ENCODE peak calls at places on chromosome 10, in eight cellular contexts. Y is hepatocyte; I is Karpas-422; H is endothelial cell of umbilical vein; X is PC-3; U is A549; E is IMR-90; G is CD4-positive, alpha-beta T cell. D is an unnamed sample.

GRCh38 chr10:93071674-93072224 is 1.9 kb upstream of the CYP26A1 start:
- DNase-seq in H (no peak), G (no peak), I (no peak), X (peak; percentile 64), E (no peak), U (peak; percentile 43), Y (peak; percentile 48), D (no peak)

GRCh38 chr10:132420469-132421376 is 23.7 kb downstream of the PWWP2B start:
- DNase-seq in X (peak; percentile 53), E (no peak), U (peak; percentile 52), H (no peak), I (no peak), Y (peak; percentile 57), G (no peak), D (no peak)

GRCh38 chr10:227014-227413 is 91.8 kb downstream of the ZMYND11 start:
- DNase-seq in G (no peak), X (no peak), I (no peak), Y (no peak), E (peak; percentile 39), U (no peak), H (no peak), D (no peak)

GRCh38 chr10:19570143-19570542 is 246.1 kb upstream of the PLXDC2 start:
- DNase-seq in H (no peak), U (no peak), Y (no peak), G (no peak), X (no peak), I (no peak), E (no peak), D (no peak)

GRCh38 chr10:108352771-108353170 is 1188.3 kb upstream of the SORCS1 start:
- DNase-seq in U (no peak), Y (no peak), X (no peak), G (no peak), E (no peak), I (no peak), H (no peak), D (no peak)

GRCh38 chr10:58435297-58435696 is 50.1 kb downstream of the TFAM start:
- DNase-seq in E (peak; percentile 99), H (peak; percentile 23), U (peak; percentile 85), X (peak; percentile 98), Y (peak; percentile 23), I (no peak), G (no peak), D (no peak)

GRCh38 chr10:86410542-86411124 is 44.0 kb upstream of the GRID1 start:
- DNase-seq in Y (peak; percentile 64), X (peak; percentile 57), E (peak; percentile 89), U (peak; percentile 63), G (no peak), I (no peak), H (no peak), D (no peak)

GRCh38 chr10:94133239-94133638 is 139.5 kb downstream of the PLCE1 start:
- DNase-seq in E (no peak), U (no peak), G (no peak), X (peak; percentile 55), Y (no peak), H (no peak), I (no peak), D (peak; percentile 15)

GRCh38 chr10:42753126-42753506 is 29.5 kb upstream of the BMS1 start:
- DNase-seq in X (peak; percentile 89), H (peak; percentile 77), U (peak; percentile 75), G (peak; percentile 52), E (peak; percentile 55), Y (peak; percentile 82), I (no peak), D (peak; percentile 24)

GRCh38 chr10:55464083-55464482 is 663.1 kb upstream of the PCDH15 start:
- DNase-seq in U (no peak), G (no peak), Y (no peak), I (no peak), E (no peak), H (no peak), X (no peak), D (no peak)

GRCh38 chr10:114301951-114302710 is 63.1 kb downstream of the VWA2 start:
- DNase-seq in Y (no peak), E (no peak), G (no peak), I (no peak), H (peak; percentile 29), X (peak; percentile 10), U (no peak), D (no peak)

GRCh38 chr10:28875535-28876208 is 198.4 kb downstream of the BAMBI start:
- DNase-seq in E (peak; percentile 73), I (no peak), X (peak; percentile 40), G (no peak), U (peak; percentile 24), Y (peak; percentile 44), H (no peak), D (no peak)

GRCh38 chr10:88281592-88282268 is 301.4 kb downstream of the RNLS start:
- DNase-seq in Y (no peak), G (no peak), U (peak; percentile 16), I (peak; percentile 46), H (peak; percentile 19), E (peak; percentile 81), X (no peak), D (no peak)

GRCh38 chr10:131974034-131974817 is 7.5 kb downstream of the BNIP3 start:
- DNase-seq in H (no peak), X (no peak), G (no peak), I (no peak), Y (no peak), E (no peak), U (no peak), D (no peak)

GRCh38 chr10:12177642-12178041 is 18.0 kb downstream of the NUDT5 start:
- DNase-seq in I (no peak), X (peak; percentile 61), E (peak; percentile 84), Y (no peak), H (no peak), U (no peak), G (no peak), D (no peak)

GRCh38 chr10:75294866-75295692 is 59.3 kb upstream of the COMTD1 start:
- DNase-seq in X (peak; percentile 99), I (peak; percentile 61), U (peak; percentile 84), E (peak; percentile 93), H (peak; percentile 75), Y (peak; percentile 91), G (peak; percentile 54), D (no peak)

GRCh38 chr10:75294031-75294437 is 58.3 kb upstream of the COMTD1 start:
- DNase-seq in X (peak; percentile 57), I (no peak), G (no peak), E (no peak), Y (no peak), U (no peak), H (peak; percentile 9), D (no peak)

GRCh38 chr10:75295901-75296441 is 60.2 kb upstream of the COMTD1 start:
- DNase-seq in X (no peak), Y (no peak), H (peak; percentile 27), G (no peak), E (peak; percentile 21), I (no peak), U (no peak), D (no peak)

GRCh38 chr10:75293456-75293840 is 57.7 kb upstream of the COMTD1 start:
- DNase-seq in G (no peak), E (peak; percentile 25), U (no peak), H (no peak), I (no peak), X (no peak), Y (no peak), D (no peak)

GRCh38 chr10:75294518-75294865 is 58.7 kb upstream of the COMTD1 start:
- DNase-seq in H (peak; percentile 11), I (no peak), G (no peak), U (peak; percentile 23), Y (no peak), X (no peak), E (no peak), D (no peak)
- H3K27ac ChIP-seq in H (no peak overlapping the region), I (no peak overlapping the region), G (no peak overlapping the region), U (peak overlapping the region; percentile 93), Y (peak overlapping the region; percentile 71), X (peak overlapping the region; percentile 0), E (peak overlapping the region; percentile 27), D (peak overlapping the region; percentile 87)

GRCh38 chr10:59793924-59794323 is 40.7 kb upstream of the MRLN start:
- DNase-seq in U (no peak), G (no peak), X (peak; percentile 92), Y (no peak), H (peak; percentile 71), I (no peak), E (no peak), D (no peak)
- H3K27ac ChIP-seq in U (no peak overlapping the region), G (no peak overlapping the region), X (peak overlapping the region; percentile 83), Y (no peak overlapping the region), H (no peak overlapping the region), I (no peak overlapping the region), E (no peak overlapping the region), D (no peak overlapping the region)

DNA sequence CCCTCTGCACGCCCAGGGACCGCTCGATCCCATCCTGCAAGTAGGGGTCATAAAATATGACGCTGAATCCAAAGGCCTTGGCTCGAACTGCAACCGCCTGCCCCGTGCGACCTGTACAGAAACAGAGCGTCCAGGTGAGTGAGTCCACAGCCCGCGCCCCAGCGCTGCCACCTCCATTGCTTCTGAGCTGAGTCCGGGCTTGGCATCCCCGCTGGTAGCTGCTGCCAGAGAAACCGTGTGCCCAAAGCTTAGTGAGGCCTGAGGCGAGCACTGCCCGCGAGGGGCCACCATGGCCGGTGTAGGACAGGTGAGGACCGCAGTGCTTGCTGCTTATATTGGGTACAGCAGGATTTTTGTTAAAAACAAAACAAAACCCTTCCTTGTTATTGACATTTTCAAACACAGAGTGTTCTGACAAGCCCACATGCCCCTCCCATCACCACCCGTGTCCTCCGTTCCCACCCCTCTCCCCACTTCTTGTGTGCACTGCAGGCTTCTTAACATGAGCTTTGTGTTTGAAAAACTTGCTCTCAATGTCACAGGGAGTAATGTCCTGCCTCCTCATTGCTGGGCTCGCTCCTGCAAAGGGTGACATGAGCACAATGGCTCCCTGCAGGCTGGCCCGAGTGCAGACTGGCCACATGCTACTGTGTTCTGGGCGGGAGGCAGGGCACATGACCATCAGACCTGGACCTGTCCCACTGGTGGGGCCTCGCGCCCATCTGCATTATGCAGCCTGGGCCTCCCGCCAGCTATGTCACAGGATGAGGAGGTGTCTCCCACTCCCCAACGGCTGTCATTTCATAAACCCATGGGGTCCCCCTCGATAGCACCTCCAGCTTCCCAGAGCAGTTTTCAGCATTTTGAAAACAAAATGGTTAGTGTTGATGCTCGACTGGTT is 52.9 kb downstream of the ZRANB1 start:
- DNase-seq in U (no peak), H (no peak), Y (no peak), E (no peak), I (no peak), X (no peak), G (no peak), D (no peak)
- H3K27ac ChIP-seq in U (no peak overlapping the region), H (no peak overlapping the region), Y (no peak overlapping the region), E (no peak overlapping the region), I (no peak overlapping the region), X (no peak overlapping the region), G (no peak overlapping the region), D (peak overlapping the region; percentile 70)

GRCh38 chr10:78964952-78965633 is 103.7 kb upstream of the ZMIZ1 start:
- DNase-seq in H (peak; percentile 66), Y (peak; percentile 80), G (no peak), E (peak; percentile 60), U (peak; percentile 86), X (peak; percentile 100), I (no peak), D (peak; percentile 75)

GRCh38 chr10:78961760-78962159 is 107.0 kb upstream of the ZMIZ1 start:
- DNase-seq in E (no peak), U (no peak), Y (no peak), G (no peak), X (no peak), H (no peak), I (no peak), D (no peak)

GRCh38 chr10:78964274-78964951 is 104.4 kb upstream of the ZMIZ1 start:
- DNase-seq in X (no peak), I (no peak), H (peak; percentile 14), U (peak; percentile 29), E (no peak), Y (no peak), G (no peak), D (no peak)

GRCh38 chr10:78966182-78966787 is 102.5 kb upstream of the ZMIZ1 start:
- DNase-seq in X (no peak), E (no peak), I (no peak), Y (no peak), H (no peak), U (no peak), G (no peak), D (no peak)

GRCh38 chr10:78963074-78964034 is 105.4 kb upstream of the ZMIZ1 start:
- DNase-seq in U (no peak), I (no peak), Y (no peak), G (no peak), X (no peak), H (peak; percentile 39), E (no peak), D (no peak)
- H3K27ac ChIP-seq in U (peak overlapping the region; percentile 90), I (no peak overlapping the region), Y (no peak overlapping the region), G (no peak overlapping the region), X (no peak overlapping the region), H (no peak overlapping the region), E (no peak overlapping the region), D (no peak overlapping the region)

D was measured in caudate nucleus.